ENCODE peak calls at places on chromosomes 4 and X, in six cellular contexts. K is fibroblast of lung, A is lung, I is mammary epithelial cell, B is cardiac muscle cell, M is astrocyte. O is an unnamed sample.

GRCh38 chr4:51853027-51853682 is 10.2 kb downstream of the DCUN1D4 start:
- DNase-seq in B (no peak), M (peak; percentile 18), I (no peak), K (no peak), A (no peak), O (no peak)

GRCh38 chr4:15765910-15766703 is 12.0 kb upstream of the CD38 start:
- DNase-seq in K (no peak), M (no peak), A (no peak), B (no peak), I (no peak), O (no peak)

GRCh38 chr4:155545456-155545855 is 121.2 kb upstream of the GUCY1A1 start:
- DNase-seq in B (no peak), I (no peak), K (no peak), M (no peak), A (no peak), O (no peak)

GRCh38 chrX:154082396-154083133 is 15.0 kb downstream of the MECP2 start:
- DNase-seq in A (no peak), B (peak; percentile 66), M (peak; percentile 59), K (peak; percentile 77), I (peak; percentile 55), O (peak; percentile 19)

GRCh38 chrX:70979136-70979762 is 48.4 kb upstream of the SLC7A3 start:
- DNase-seq in M (peak; percentile 43), K (peak; percentile 48), I (peak; percentile 19), A (no peak), B (peak; percentile 61), O (no peak)

GRCh38 chr4:6472008-6472386 is 417 bp downstream of the PPP2R2C start:
- DNase-seq in B (no peak), A (no peak), I (no peak), M (no peak), K (no peak), O (no peak)

GRCh38 chr4:124526760-124527159 is 185.8 kb downstream of the ANKRD50 start:
- DNase-seq in I (no peak), A (no peak), M (no peak), B (no peak), K (no peak), O (no peak)

GRCh38 chr4:76539979-76540378 is 105.0 kb downstream of the SHROOM3 start:
- DNase-seq in K (no peak), B (peak; percentile 47), I (no peak), M (peak; percentile 84), A (no peak), O (no peak)

GRCh38 chrX:39516399-39516798 is 581.4 kb downstream of the BCOR start:
- DNase-seq in B (no peak), K (no peak), M (no peak), A (no peak), I (no peak), O (no peak)

GRCh38 chrX:13711141-13711540 is 22.2 kb downstream of the RAB9A start:
- DNase-seq in A (no peak), I (no peak), M (no peak), B (no peak), K (no peak), O (no peak)

GRCh38 chrX:78548012-78548411 is 111.1 kb downstream of the RTL3 start:
- DNase-seq in I (peak; percentile 28), A (no peak), K (peak; percentile 0), M (peak; percentile 42), B (no peak), O (no peak)

GRCh38 chr4:151540728-151541437 is 131.9 kb downstream of the FHIP1A start:
- DNase-seq in I (peak; percentile 99), K (peak; percentile 75), M (peak; percentile 96), A (no peak), B (peak; percentile 87), O (peak; percentile 77)

GRCh38 chrX:45571453-45571852 is 370.8 kb upstream of the DIPK2B start:
- DNase-seq in M (no peak), K (no peak), B (no peak), A (no peak), I (no peak), O (no peak)

GRCh38 chrX:3711331-3711917 is 2.0 kb downstream of the PRKX start:
- DNase-seq in A (no peak), B (no peak), I (no peak), K (no peak), M (no peak), O (no peak)

GRCh38 chr4:87120411-87121162 is 99.8 kb downstream of the KLHL8 start:
- DNase-seq in I (peak; percentile 97), A (peak; percentile 77), B (no peak), M (peak; percentile 86), K (peak; percentile 82), O (peak; percentile 71)

GRCh38 chrX:68831405-68832100 is 2.7 kb downstream of the EFNB1 start:
- DNase-seq in B (no peak), K (no peak), M (no peak), A (no peak), I (no peak), O (no peak)

GRCh38 chr4:87211249-87211952 is 9.0 kb downstream of the KLHL8 start:
- DNase-seq in B (peak; percentile 17), A (no peak), M (peak; percentile 10), K (no peak), I (no peak), O (no peak)

GRCh38 chr4:87633239-87633638 is 16.8 kb upstream of the DMP1 start:
- DNase-seq in M (peak; percentile 44), B (peak; percentile 80), K (peak; percentile 67), A (no peak), I (no peak), O (no peak)

GRCh38 chrX:9835585-9836210 is 49.5 kb downstream of the SHROOM2 start:
- DNase-seq in K (no peak), I (no peak), M (no peak), A (no peak), B (no peak), O (no peak)

GRCh38 chr4:169677150-169677732 is 56.9 kb downstream of the CLCN3 start:
- DNase-seq in M (no peak), A (no peak), I (no peak), K (no peak), B (no peak), O (no peak)

GRCh38 chr4:150256841-150257273 is 178.6 kb downstream of the DCLK2 start:
- DNase-seq in B (no peak), A (no peak), K (no peak), M (no peak), I (peak; percentile 91), O (peak; percentile 71)

GRCh38 chr4:81471361-81472248 is at the start of gene RASGEF1B:
- DNase-seq in K (peak; percentile 58), A (peak; percentile 89), I (peak; percentile 88), B (peak; percentile 95), M (peak; percentile 53), O (peak; percentile 80)

GRCh38 chrX:154724999-154725756 is 25.7 kb downstream of the GAB3 start:
- DNase-seq in K (no peak), A (no peak), M (no peak), I (no peak), B (no peak), O (no peak)

GRCh38 chr4:73828945-73829344 is 7.5 kb upstream of the CXCL6 start:
- DNase-seq in I (peak; percentile 77), K (peak; percentile 42), M (peak; percentile 76), A (no peak), B (peak; percentile 74), O (no peak)

GRCh38 chrX:29496636-29497180 is 718.7 kb upstream of the MAGEB2 start:
- DNase-seq in I (no peak), A (no peak), B (no peak), K (peak; percentile 5), M (no peak), O (no peak)

GRCh38 chr4:158182736-158183135 is 9.9 kb upstream of the GASK1B start:
- DNase-seq in A (no peak), K (no peak), B (no peak), I (no peak), M (no peak), O (no peak)

GRCh38 chr4:112379306-112379705 is 82.1 kb downstream of the ALPK1 start:
- DNase-seq in I (no peak), M (no peak), B (no peak), K (no peak), A (no peak), O (no peak)

GRCh38 chrX:53186363-53186762 is 38.6 kb downstream of the KDM5C start:
- DNase-seq in K (no peak), B (no peak), I (peak; percentile 96), M (peak; percentile 55), A (no peak), O (peak; percentile 69)

GRCh38 chrX:132855760-132856341 is 102.6 kb downstream of the HS6ST2 start:
- DNase-seq in M (no peak), B (no peak), K (no peak), A (no peak), I (no peak), O (no peak)

GRCh38 chr4:3486556-3487270 is 23.6 kb downstream of the DOK7 start:
- DNase-seq in K (no peak), I (peak; percentile 19), M (no peak), B (no peak), A (no peak), O (no peak)
- H3K27ac ChIP-seq in K (no peak overlapping the region), I (no peak overlapping the region), M (no peak overlapping the region), B (no peak overlapping the region), A (peak overlapping the region; percentile 89), O (peak overlapping the region; percentile 91)

DNA sequence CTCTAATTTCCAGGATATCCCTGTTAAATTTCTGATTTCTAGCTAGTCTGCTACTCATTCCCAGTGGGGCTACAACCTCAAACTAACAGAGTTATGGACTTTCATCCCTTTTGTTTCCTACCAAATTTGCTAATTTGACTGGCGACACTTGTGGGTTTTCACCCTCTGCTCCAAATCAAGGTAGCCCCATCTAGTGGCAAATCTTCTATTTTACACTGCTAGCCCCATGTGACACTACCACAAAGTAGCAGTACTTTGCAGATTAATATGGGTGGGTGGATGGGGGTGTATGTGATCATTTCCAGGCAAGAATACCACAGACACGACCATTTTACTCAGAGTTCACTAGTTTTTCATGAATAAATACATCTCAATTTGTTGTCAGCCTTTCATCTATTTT is 150.3 kb downstream of the MSL3 start:
- DNase-seq in K (peak; percentile 24), B (peak; percentile 50), M (peak; percentile 15), I (peak; percentile 25), A (no peak), O (peak; percentile 20)
- TF ChIP-seq CTCF in K (peak; percentile 35), B (peak; percentile 56), M (peak; percentile 26), I (peak; percentile 63), A (no peak), O (no peak)

DNA sequence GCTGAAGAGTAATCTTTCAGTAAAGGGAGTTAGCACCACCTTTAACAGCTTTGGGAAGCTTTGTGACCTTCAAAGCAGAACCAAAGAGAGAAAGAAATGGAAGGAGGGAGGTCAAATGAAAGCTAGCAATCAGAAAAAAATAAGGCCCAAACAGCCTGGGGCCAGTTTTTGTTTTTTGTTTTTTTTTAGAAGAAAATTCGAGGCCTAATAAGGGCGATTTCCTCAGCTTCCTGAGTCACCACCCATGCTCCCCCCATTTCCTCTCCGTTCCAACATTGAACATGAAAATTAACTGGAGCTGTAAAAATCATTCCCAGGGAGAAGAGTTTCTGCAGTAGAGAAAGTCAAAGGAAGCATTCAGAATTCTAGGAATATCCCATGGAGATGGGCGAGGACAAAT is 115.1 kb downstream of the SH3KBP1 start:
- DNase-seq in A (no peak), I (no peak), M (no peak), K (peak; percentile 50), B (peak; percentile 45), O (no peak)
- H3K27ac ChIP-seq in A (peak overlapping the region; percentile 6), I (no peak overlapping the region), M (peak overlapping the region; percentile 18), K (peak overlapping the region; percentile 43), B (no peak overlapping the region), O (no peak overlapping the region)

DNA sequence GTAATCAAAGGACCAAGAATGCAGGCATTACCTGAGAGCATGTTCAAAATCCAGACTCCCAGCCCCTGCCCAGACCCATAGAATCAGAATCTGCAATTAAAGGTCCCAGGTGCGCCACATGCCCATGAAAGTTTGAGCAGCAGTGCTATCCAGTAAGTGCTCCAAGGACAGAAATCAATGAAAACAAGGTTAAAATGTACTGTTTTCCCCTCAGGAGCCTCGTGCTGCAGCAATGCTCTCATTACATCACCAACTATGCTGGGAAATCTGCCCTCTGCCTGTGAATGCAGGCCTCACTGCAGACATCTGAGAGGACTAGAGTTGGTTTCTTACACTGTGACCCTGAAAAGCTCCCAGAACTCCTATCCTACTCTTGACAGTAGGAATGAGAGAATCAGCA is 21.1 kb downstream of the ANXA5 start:
- DNase-seq in B (peak; percentile 63), M (no peak), A (no peak), I (no peak), K (peak; percentile 47), O (no peak)
- TF ChIP-seq CTCF in B (peak; percentile 58), M (peak; percentile 4), A (no peak), I (no peak), K (peak; percentile 45), O (no peak)